ENCODE peak calls at places on chromosomes 12 and 14, in eight cellular contexts. One of them, this sample, is unnamed.

GRCh38 chr14:91906374-91906773 is 39.0 kb upstream of the TC2N start:
- DNase-seq in GM04504: no peak
- DNase-seq in amniotic stem cell: no peak
- DNase-seq in NK-92 treated with Interleukin-12 subunit alpha and Interleukin-12 subunit beta, amount 100 ng/mL, for 24 hours: no peak
- DNase-seq in nephron progenitor cell: no peak
- DNase-seq in foreskin melanocyte: no peak
- DNase-seq in stimulated activated CD8-positive, alpha-beta memory T cell treated with anti-CD3 and anti-CD28 coated beads, Interleukin-4, amount 100 ng/mL, for 4 hours: no peak
- DNase-seq in G401: no peak
- DNase-seq in this sample: no peak

GRCh38 chr14:68181395-68182326 is 362.1 kb downstream of the RAD51B start:
- DNase-seq in GM04504: peak; percentile 11
- DNase-seq in amniotic stem cell: no peak
- DNase-seq in NK-92 treated with Interleukin-12 subunit alpha and Interleukin-12 subunit beta, amount 100 ng/mL, for 24 hours: no peak
- DNase-seq in nephron progenitor cell: no peak
- DNase-seq in foreskin melanocyte: no peak
- DNase-seq in stimulated activated CD8-positive, alpha-beta memory T cell treated with anti-CD3 and anti-CD28 coated beads, Interleukin-4, amount 100 ng/mL, for 4 hours: no peak
- DNase-seq in G401: no peak
- DNase-seq in this sample: peak; percentile 58

GRCh38 chr12:12562016-12562483 is 613 bp downstream of the DUSP16 start:
- DNase-seq in GM04504: peak; percentile 3
- DNase-seq in amniotic stem cell: peak; percentile 28
- DNase-seq in NK-92 treated with Interleukin-12 subunit alpha and Interleukin-12 subunit beta, amount 100 ng/mL, for 24 hours: no peak
- DNase-seq in nephron progenitor cell: peak; percentile 53
- DNase-seq in foreskin melanocyte: no peak
- DNase-seq in stimulated activated CD8-positive, alpha-beta memory T cell treated with anti-CD3 and anti-CD28 coated beads, Interleukin-4, amount 100 ng/mL, for 4 hours: no peak
- DNase-seq in G401: no peak
- DNase-seq in this sample: no peak

GRCh38 chr12:1297206-1297605 is 297.2 kb downstream of the FBXL14 start:
- DNase-seq in GM04504: peak; percentile 67
- DNase-seq in amniotic stem cell: no peak
- DNase-seq in NK-92 treated with Interleukin-12 subunit alpha and Interleukin-12 subunit beta, amount 100 ng/mL, for 24 hours: no peak
- DNase-seq in nephron progenitor cell: no peak
- DNase-seq in foreskin melanocyte: no peak
- DNase-seq in stimulated activated CD8-positive, alpha-beta memory T cell treated with anti-CD3 and anti-CD28 coated beads, Interleukin-4, amount 100 ng/mL, for 4 hours: no peak
- DNase-seq in G401: no peak
- DNase-seq in this sample: no peak

GRCh38 chr12:123096159-123096558 is 54.7 kb downstream of the PITPNM2 start:
- DNase-seq in GM04504: no peak
- DNase-seq in amniotic stem cell: no peak
- DNase-seq in NK-92 treated with Interleukin-12 subunit alpha and Interleukin-12 subunit beta, amount 100 ng/mL, for 24 hours: no peak
- DNase-seq in nephron progenitor cell: no peak
- DNase-seq in foreskin melanocyte: no peak
- DNase-seq in stimulated activated CD8-positive, alpha-beta memory T cell treated with anti-CD3 and anti-CD28 coated beads, Interleukin-4, amount 100 ng/mL, for 4 hours: no peak
- DNase-seq in G401: peak; percentile 58
- DNase-seq in this sample: no peak

GRCh38 chr14:78417532-78417931 is 247.4 kb downstream of the NRXN3 start:
- DNase-seq in GM04504: no peak
- DNase-seq in amniotic stem cell: no peak
- DNase-seq in NK-92 treated with Interleukin-12 subunit alpha and Interleukin-12 subunit beta, amount 100 ng/mL, for 24 hours: no peak
- DNase-seq in nephron progenitor cell: no peak
- DNase-seq in foreskin melanocyte: no peak
- DNase-seq in stimulated activated CD8-positive, alpha-beta memory T cell treated with anti-CD3 and anti-CD28 coated beads, Interleukin-4, amount 100 ng/mL, for 4 hours: no peak
- DNase-seq in G401: no peak
- DNase-seq in this sample: no peak

GRCh38 chr12:124509676-124510300 is 57.6 kb downstream of the NCOR2 start:
- DNase-seq in GM04504: no peak
- DNase-seq in amniotic stem cell: no peak
- DNase-seq in NK-92 treated with Interleukin-12 subunit alpha and Interleukin-12 subunit beta, amount 100 ng/mL, for 24 hours: no peak
- DNase-seq in nephron progenitor cell: peak; percentile 80
- DNase-seq in foreskin melanocyte: no peak
- DNase-seq in stimulated activated CD8-positive, alpha-beta memory T cell treated with anti-CD3 and anti-CD28 coated beads, Interleukin-4, amount 100 ng/mL, for 4 hours: no peak
- DNase-seq in G401: peak; percentile 82
- DNase-seq in this sample: peak; percentile 89

GRCh38 chr14:69808919-69809808 is 12.1 kb upstream of the SLC10A1 start:
- DNase-seq in GM04504: no peak
- DNase-seq in amniotic stem cell: no peak
- DNase-seq in NK-92 treated with Interleukin-12 subunit alpha and Interleukin-12 subunit beta, amount 100 ng/mL, for 24 hours: no peak
- DNase-seq in nephron progenitor cell: no peak
- DNase-seq in foreskin melanocyte: no peak
- DNase-seq in stimulated activated CD8-positive, alpha-beta memory T cell treated with anti-CD3 and anti-CD28 coated beads, Interleukin-4, amount 100 ng/mL, for 4 hours: no peak
- DNase-seq in G401: no peak
- DNase-seq in this sample: no peak

GRCh38 chr14:79511146-79511545 is 700.2 kb downstream of the DIO2 start:
- DNase-seq in GM04504: no peak
- DNase-seq in amniotic stem cell: no peak
- DNase-seq in NK-92 treated with Interleukin-12 subunit alpha and Interleukin-12 subunit beta, amount 100 ng/mL, for 24 hours: no peak
- DNase-seq in nephron progenitor cell: no peak
- DNase-seq in foreskin melanocyte: no peak
- DNase-seq in stimulated activated CD8-positive, alpha-beta memory T cell treated with anti-CD3 and anti-CD28 coated beads, Interleukin-4, amount 100 ng/mL, for 4 hours: no peak
- DNase-seq in G401: no peak
- DNase-seq in this sample: no peak

GRCh38 chr12:90543841-90544240 is 411.1 kb downstream of the CCER1 start:
- DNase-seq in GM04504: no peak
- DNase-seq in amniotic stem cell: no peak
- DNase-seq in NK-92 treated with Interleukin-12 subunit alpha and Interleukin-12 subunit beta, amount 100 ng/mL, for 24 hours: no peak
- DNase-seq in nephron progenitor cell: no peak
- DNase-seq in foreskin melanocyte: no peak
- DNase-seq in stimulated activated CD8-positive, alpha-beta memory T cell treated with anti-CD3 and anti-CD28 coated beads, Interleukin-4, amount 100 ng/mL, for 4 hours: no peak
- DNase-seq in G401: no peak
- DNase-seq in this sample: no peak

GRCh38 chr14:59918824-59919581 is 941 bp upstream of the LRRC9 start:
- DNase-seq in GM04504: peak; percentile 5
- DNase-seq in amniotic stem cell: no peak
- DNase-seq in NK-92 treated with Interleukin-12 subunit alpha and Interleukin-12 subunit beta, amount 100 ng/mL, for 24 hours: no peak
- DNase-seq in nephron progenitor cell: peak; percentile 22
- DNase-seq in foreskin melanocyte: no peak
- DNase-seq in stimulated activated CD8-positive, alpha-beta memory T cell treated with anti-CD3 and anti-CD28 coated beads, Interleukin-4, amount 100 ng/mL, for 4 hours: no peak
- DNase-seq in G401: peak; percentile 79
- DNase-seq in this sample: no peak

GRCh38 chr14:49303952-49304516 is 282.1 kb downstream of the RPS29 start:
- DNase-seq in GM04504: no peak
- DNase-seq in amniotic stem cell: no peak
- DNase-seq in NK-92 treated with Interleukin-12 subunit alpha and Interleukin-12 subunit beta, amount 100 ng/mL, for 24 hours: no peak
- DNase-seq in nephron progenitor cell: peak; percentile 73
- DNase-seq in foreskin melanocyte: peak; percentile 14
- DNase-seq in stimulated activated CD8-positive, alpha-beta memory T cell treated with anti-CD3 and anti-CD28 coated beads, Interleukin-4, amount 100 ng/mL, for 4 hours: no peak
- DNase-seq in G401: peak; percentile 11
- DNase-seq in this sample: peak; percentile 4

GRCh38 chr12:90062799-90063198 is 354.2 kb upstream of the ATP2B1 start:
- DNase-seq in GM04504: no peak
- DNase-seq in amniotic stem cell: no peak
- DNase-seq in NK-92 treated with Interleukin-12 subunit alpha and Interleukin-12 subunit beta, amount 100 ng/mL, for 24 hours: no peak
- DNase-seq in nephron progenitor cell: no peak
- DNase-seq in foreskin melanocyte: no peak
- DNase-seq in stimulated activated CD8-positive, alpha-beta memory T cell treated with anti-CD3 and anti-CD28 coated beads, Interleukin-4, amount 100 ng/mL, for 4 hours: no peak
- DNase-seq in G401: no peak
- DNase-seq in this sample: peak; percentile 28

GRCh38 chr12:51874013-51874412 is 13.9 kb upstream of the ANKRD33 start:
- DNase-seq in GM04504: no peak
- DNase-seq in amniotic stem cell: no peak
- DNase-seq in NK-92 treated with Interleukin-12 subunit alpha and Interleukin-12 subunit beta, amount 100 ng/mL, for 24 hours: no peak
- DNase-seq in nephron progenitor cell: no peak
- DNase-seq in foreskin melanocyte: no peak
- DNase-seq in stimulated activated CD8-positive, alpha-beta memory T cell treated with anti-CD3 and anti-CD28 coated beads, Interleukin-4, amount 100 ng/mL, for 4 hours: no peak
- DNase-seq in G401: no peak
- DNase-seq in this sample: no peak

GRCh38 chr12:132026061-132026795 is 76.5 kb downstream of the EP400 start:
- DNase-seq in GM04504: no peak
- DNase-seq in amniotic stem cell: no peak
- DNase-seq in NK-92 treated with Interleukin-12 subunit alpha and Interleukin-12 subunit beta, amount 100 ng/mL, for 24 hours: no peak
- DNase-seq in nephron progenitor cell: no peak
- DNase-seq in foreskin melanocyte: no peak
- DNase-seq in stimulated activated CD8-positive, alpha-beta memory T cell treated with anti-CD3 and anti-CD28 coated beads, Interleukin-4, amount 100 ng/mL, for 4 hours: no peak
- DNase-seq in G401: no peak
- DNase-seq in this sample: no peak

GRCh38 chr14:36553650-36554260 is 28.7 kb downstream of the NKX2-8 start:
- DNase-seq in GM04504: peak; percentile 8
- DNase-seq in amniotic stem cell: peak; percentile 40
- DNase-seq in NK-92 treated with Interleukin-12 subunit alpha and Interleukin-12 subunit beta, amount 100 ng/mL, for 24 hours: no peak
- DNase-seq in nephron progenitor cell: peak; percentile 20
- DNase-seq in foreskin melanocyte: peak; percentile 15
- DNase-seq in stimulated activated CD8-positive, alpha-beta memory T cell treated with anti-CD3 and anti-CD28 coated beads, Interleukin-4, amount 100 ng/mL, for 4 hours: no peak
- DNase-seq in G401: peak; percentile 25
- DNase-seq in this sample: peak; percentile 17

GRCh38 chr12:56300644-56301464 is 724 bp upstream of the CS start:
- DNase-seq in GM04504: no peak
- DNase-seq in amniotic stem cell: no peak
- DNase-seq in NK-92 treated with Interleukin-12 subunit alpha and Interleukin-12 subunit beta, amount 100 ng/mL, for 24 hours: no peak
- DNase-seq in nephron progenitor cell: no peak
- DNase-seq in foreskin melanocyte: no peak
- DNase-seq in stimulated activated CD8-positive, alpha-beta memory T cell treated with anti-CD3 and anti-CD28 coated beads, Interleukin-4, amount 100 ng/mL, for 4 hours: no peak
- DNase-seq in G401: no peak
- DNase-seq in this sample: no peak

GRCh38 chr12:45934956-45935355 is 55.4 kb downstream of the SCAF11 start:
- DNase-seq in GM04504: no peak
- DNase-seq in amniotic stem cell: no peak
- DNase-seq in NK-92 treated with Interleukin-12 subunit alpha and Interleukin-12 subunit beta, amount 100 ng/mL, for 24 hours: no peak
- DNase-seq in nephron progenitor cell: no peak
- DNase-seq in foreskin melanocyte: peak; percentile 68
- DNase-seq in stimulated activated CD8-positive, alpha-beta memory T cell treated with anti-CD3 and anti-CD28 coated beads, Interleukin-4, amount 100 ng/mL, for 4 hours: no peak
- DNase-seq in G401: no peak
- DNase-seq in this sample: no peak

GRCh38 chr12:123714302-123714627 is 2.1 kb downstream of the ATP6V0A2 start:
- DNase-seq in GM04504: no peak
- DNase-seq in amniotic stem cell: no peak
- DNase-seq in NK-92 treated with Interleukin-12 subunit alpha and Interleukin-12 subunit beta, amount 100 ng/mL, for 24 hours: no peak
- DNase-seq in nephron progenitor cell: no peak
- DNase-seq in foreskin melanocyte: no peak
- DNase-seq in stimulated activated CD8-positive, alpha-beta memory T cell treated with anti-CD3 and anti-CD28 coated beads, Interleukin-4, amount 100 ng/mL, for 4 hours: no peak
- DNase-seq in G401: no peak
- DNase-seq in this sample: no peak

GRCh38 chr12:26109343-26109841 is 15.4 kb downstream of the BHLHE41 start:
- DNase-seq in GM04504: no peak
- DNase-seq in amniotic stem cell: no peak
- DNase-seq in NK-92 treated with Interleukin-12 subunit alpha and Interleukin-12 subunit beta, amount 100 ng/mL, for 24 hours: no peak
- DNase-seq in nephron progenitor cell: peak; percentile 38
- DNase-seq in foreskin melanocyte: no peak
- DNase-seq in stimulated activated CD8-positive, alpha-beta memory T cell treated with anti-CD3 and anti-CD28 coated beads, Interleukin-4, amount 100 ng/mL, for 4 hours: no peak
- DNase-seq in G401: no peak
- DNase-seq in this sample: no peak

GRCh38 chr12:71551529-71551928 is 111.9 kb downstream of the LGR5 start:
- DNase-seq in GM04504: no peak
- DNase-seq in amniotic stem cell: peak; percentile 11
- DNase-seq in NK-92 treated with Interleukin-12 subunit alpha and Interleukin-12 subunit beta, amount 100 ng/mL, for 24 hours: no peak
- DNase-seq in nephron progenitor cell: no peak
- DNase-seq in foreskin melanocyte: no peak
- DNase-seq in stimulated activated CD8-positive, alpha-beta memory T cell treated with anti-CD3 and anti-CD28 coated beads, Interleukin-4, amount 100 ng/mL, for 4 hours: no peak
- DNase-seq in G401: no peak
- DNase-seq in this sample: no peak

GRCh38 chr14:37466623-37467088 is 128.4 kb downstream of the FOXA1 start:
- DNase-seq in GM04504: no peak
- DNase-seq in amniotic stem cell: no peak
- DNase-seq in NK-92 treated with Interleukin-12 subunit alpha and Interleukin-12 subunit beta, amount 100 ng/mL, for 24 hours: no peak
- DNase-seq in nephron progenitor cell: no peak
- DNase-seq in foreskin melanocyte: no peak
- DNase-seq in stimulated activated CD8-positive, alpha-beta memory T cell treated with anti-CD3 and anti-CD28 coated beads, Interleukin-4, amount 100 ng/mL, for 4 hours: no peak
- DNase-seq in G401: no peak
- DNase-seq in this sample: no peak

GRCh38 chr12:32148372-32148771 is 41.7 kb downstream of the BICD1 start:
- DNase-seq in GM04504: no peak
- DNase-seq in amniotic stem cell: no peak
- DNase-seq in NK-92 treated with Interleukin-12 subunit alpha and Interleukin-12 subunit beta, amount 100 ng/mL, for 24 hours: no peak
- DNase-seq in nephron progenitor cell: no peak
- DNase-seq in foreskin melanocyte: no peak
- DNase-seq in stimulated activated CD8-positive, alpha-beta memory T cell treated with anti-CD3 and anti-CD28 coated beads, Interleukin-4, amount 100 ng/mL, for 4 hours: no peak
- DNase-seq in G401: no peak
- DNase-seq in this sample: peak; percentile 55

GRCh38 chr12:98399532-98399931 is 115.9 kb upstream of the TMPO start:
- DNase-seq in GM04504: peak; percentile 35
- DNase-seq in amniotic stem cell: peak; percentile 5
- DNase-seq in NK-92 treated with Interleukin-12 subunit alpha and Interleukin-12 subunit beta, amount 100 ng/mL, for 24 hours: peak; percentile 62
- DNase-seq in nephron progenitor cell: peak; percentile 12
- DNase-seq in foreskin melanocyte: no peak
- DNase-seq in stimulated activated CD8-positive, alpha-beta memory T cell treated with anti-CD3 and anti-CD28 coated beads, Interleukin-4, amount 100 ng/mL, for 4 hours: peak; percentile 60
- DNase-seq in G401: no peak
- DNase-seq in this sample: peak; percentile 32

GRCh38 chr12:981176-981828 is 9.7 kb upstream of the ERC1 start:
- DNase-seq in GM04504: no peak
- DNase-seq in amniotic stem cell: no peak
- DNase-seq in NK-92 treated with Interleukin-12 subunit alpha and Interleukin-12 subunit beta, amount 100 ng/mL, for 24 hours: no peak
- DNase-seq in nephron progenitor cell: no peak
- DNase-seq in foreskin melanocyte: no peak
- DNase-seq in stimulated activated CD8-positive, alpha-beta memory T cell treated with anti-CD3 and anti-CD28 coated beads, Interleukin-4, amount 100 ng/mL, for 4 hours: no peak
- DNase-seq in G401: no peak
- DNase-seq in this sample: peak; percentile 70

GRCh38 chr14:55641290-55641689 is 61.3 kb downstream of the KTN1 start:
- DNase-seq in GM04504: no peak
- DNase-seq in amniotic stem cell: no peak
- DNase-seq in NK-92 treated with Interleukin-12 subunit alpha and Interleukin-12 subunit beta, amount 100 ng/mL, for 24 hours: no peak
- DNase-seq in nephron progenitor cell: no peak
- DNase-seq in foreskin melanocyte: no peak
- DNase-seq in stimulated activated CD8-positive, alpha-beta memory T cell treated with anti-CD3 and anti-CD28 coated beads, Interleukin-4, amount 100 ng/mL, for 4 hours: no peak
- DNase-seq in G401: no peak
- DNase-seq in this sample: no peak

GRCh38 chr12:130249376-130249775 is 87.1 kb downstream of the FZD10 start:
- DNase-seq in GM04504: no peak
- DNase-seq in amniotic stem cell: no peak
- DNase-seq in NK-92 treated with Interleukin-12 subunit alpha and Interleukin-12 subunit beta, amount 100 ng/mL, for 24 hours: no peak
- DNase-seq in nephron progenitor cell: no peak
- DNase-seq in foreskin melanocyte: no peak
- DNase-seq in stimulated activated CD8-positive, alpha-beta memory T cell treated with anti-CD3 and anti-CD28 coated beads, Interleukin-4, amount 100 ng/mL, for 4 hours: no peak
- DNase-seq in G401: no peak
- DNase-seq in this sample: no peak

GRCh38 chr12:92927436-92928116 is 1.5 kb downstream of the EEA1 start:
- DNase-seq in GM04504: peak; percentile 24
- DNase-seq in amniotic stem cell: peak; percentile 37
- DNase-seq in NK-92 treated with Interleukin-12 subunit alpha and Interleukin-12 subunit beta, amount 100 ng/mL, for 24 hours: no peak
- DNase-seq in nephron progenitor cell: no peak
- DNase-seq in foreskin melanocyte: peak; percentile 66
- DNase-seq in stimulated activated CD8-positive, alpha-beta memory T cell treated with anti-CD3 and anti-CD28 coated beads, Interleukin-4, amount 100 ng/mL, for 4 hours: no peak
- DNase-seq in G401: peak; percentile 30
- DNase-seq in this sample: peak; percentile 75

GRCh38 chr12:62643470-62643869 is 176.8 kb downstream of the MON2 start:
- DNase-seq in GM04504: no peak
- DNase-seq in amniotic stem cell: no peak
- DNase-seq in NK-92 treated with Interleukin-12 subunit alpha and Interleukin-12 subunit beta, amount 100 ng/mL, for 24 hours: no peak
- DNase-seq in nephron progenitor cell: no peak
- DNase-seq in foreskin melanocyte: no peak
- DNase-seq in stimulated activated CD8-positive, alpha-beta memory T cell treated with anti-CD3 and anti-CD28 coated beads, Interleukin-4, amount 100 ng/mL, for 4 hours: no peak
- DNase-seq in G401: no peak
- DNase-seq in this sample: no peak

GRCh38 chr12:113184900-113185179 is 438 bp downstream of the DDX54 start:
- DNase-seq in GM04504: peak; percentile 79
- DNase-seq in amniotic stem cell: peak; percentile 82
- DNase-seq in NK-92 treated with Interleukin-12 subunit alpha and Interleukin-12 subunit beta, amount 100 ng/mL, for 24 hours: peak; percentile 68
- DNase-seq in nephron progenitor cell: peak; percentile 84
- DNase-seq in foreskin melanocyte: peak; percentile 87
- DNase-seq in stimulated activated CD8-positive, alpha-beta memory T cell treated with anti-CD3 and anti-CD28 coated beads, Interleukin-4, amount 100 ng/mL, for 4 hours: peak; percentile 76
- DNase-seq in G401: peak; percentile 86
- DNase-seq in this sample: peak; percentile 89

GRCh38 chr14:21990116-21990515 is 316.5 kb upstream of the OR4E1 start:
- DNase-seq in GM04504: no peak
- DNase-seq in amniotic stem cell: no peak
- DNase-seq in NK-92 treated with Interleukin-12 subunit alpha and Interleukin-12 subunit beta, amount 100 ng/mL, for 24 hours: no peak
- DNase-seq in nephron progenitor cell: no peak
- DNase-seq in foreskin melanocyte: no peak
- DNase-seq in stimulated activated CD8-positive, alpha-beta memory T cell treated with anti-CD3 and anti-CD28 coated beads, Interleukin-4, amount 100 ng/mL, for 4 hours: no peak
- DNase-seq in G401: no peak
- DNase-seq in this sample: peak; percentile 1

GRCh38 chr12:117036547-117036946 is 62.7 kb downstream of the TESC start:
- DNase-seq in GM04504: no peak
- DNase-seq in amniotic stem cell: no peak
- DNase-seq in NK-92 treated with Interleukin-12 subunit alpha and Interleukin-12 subunit beta, amount 100 ng/mL, for 24 hours: no peak
- DNase-seq in nephron progenitor cell: no peak
- DNase-seq in foreskin melanocyte: no peak
- DNase-seq in stimulated activated CD8-positive, alpha-beta memory T cell treated with anti-CD3 and anti-CD28 coated beads, Interleukin-4, amount 100 ng/mL, for 4 hours: no peak
- DNase-seq in G401: no peak
- DNase-seq in this sample: no peak

GRCh38 chr12:110661337-110661972 is 27.5 kb downstream of the HVCN1 start:
- DNase-seq in GM04504: no peak
- DNase-seq in amniotic stem cell: no peak
- DNase-seq in NK-92 treated with Interleukin-12 subunit alpha and Interleukin-12 subunit beta, amount 100 ng/mL, for 24 hours: peak; percentile 89
- DNase-seq in nephron progenitor cell: no peak
- DNase-seq in foreskin melanocyte: no peak
- DNase-seq in stimulated activated CD8-positive, alpha-beta memory T cell treated with anti-CD3 and anti-CD28 coated beads, Interleukin-4, amount 100 ng/mL, for 4 hours: peak; percentile 46
- DNase-seq in G401: no peak
- DNase-seq in this sample: no peak